ENCODE peak calls at places on chromosomes 1 and 21, in nine cellular contexts. T, M, F, J, Z, X, K, W and A are unnamed samples.
A peak's percentile ranks its signal among the peaks of the same experiment; 100 is the strongest.

GRCh38 chr21:41186763-41187536 is 19.0 kb downstream of the BACE2 start:
- DNase-seq in M (no peak), X (no peak), J (no peak), F (no peak), K (no peak), Z (no peak), T (no peak), W (no peak), A (no peak)

GRCh38 chr1:36126005-36126716 is 1.1 kb upstream of the COL8A2 start:
- DNase-seq in J (no peak), F (no peak), Z (no peak), M (no peak), W (no peak), K (no peak), X (no peak), T (no peak), A (no peak)

GRCh38 chr1:31101147-31101502 is 35.6 kb upstream of the PUM1 start:
- DNase-seq in F (peak; percentile 49), Z (no peak), W (peak; percentile 89), M (peak; percentile 80), J (no peak), K (peak; percentile 79), T (no peak), X (no peak), A (peak; percentile 72)

GRCh38 chr1:201264072-201264471 is 19.2 kb upstream of the PKP1 start:
- DNase-seq in Z (no peak), K (no peak), T (no peak), W (no peak), M (no peak), F (no peak), J (no peak), X (no peak), A (no peak)

GRCh38 chr1:117058810-117059209 is 1.3 kb upstream of the TTF2 start:
- DNase-seq in Z (no peak), X (no peak), W (no peak), K (no peak), J (no peak), T (no peak), F (no peak), M (no peak), A (no peak)

GRCh38 chr1:114694540-114695310 is 621 bp downstream of the AMPD1 start:
- DNase-seq in W (no peak), T (no peak), Z (no peak), X (no peak), F (no peak), M (no peak), K (no peak), J (no peak), A (no peak)

GRCh38 chr1:67489643-67490042 is 59.4 kb upstream of the SERBP1 start:
- DNase-seq in K (peak; percentile 8), Z (no peak), T (no peak), J (peak; percentile 30), W (no peak), M (peak; percentile 36), X (peak; percentile 11), F (peak; percentile 16), A (peak; percentile 33)

GRCh38 chr1:115062542-115063004 is 26.7 kb downstream of the TSPAN2 start:
- DNase-seq in T (peak; percentile 25), J (no peak), X (peak; percentile 54), Z (peak; percentile 42), F (no peak), K (peak; percentile 25), W (no peak), M (peak; percentile 16), A (no peak)

GRCh38 chr1:118963456-118964430 is 24.4 kb downstream of the TBX15 start:
- DNase-seq in X (no peak), M (peak; percentile 76), W (peak; percentile 81), F (peak; percentile 99), K (peak; percentile 97), T (no peak), J (no peak), Z (no peak), A (peak; percentile 79)

GRCh38 chr21:41707231-41707988 is 59.4 kb downstream of the RIPK4 start:
- DNase-seq in J (no peak), K (peak; percentile 21), X (peak; percentile 36), M (no peak), T (no peak), W (no peak), Z (no peak), F (no peak), A (no peak)

GRCh38 chr1:41504126-41505035 is 19.9 kb upstream of the EDN2 start:
- DNase-seq in X (no peak), M (peak; percentile 39), Z (no peak), K (peak; percentile 52), J (peak; percentile 53), T (no peak), W (no peak), F (peak; percentile 65), A (peak; percentile 40)

GRCh38 chr1:186564558-186564957 is 103.6 kb upstream of the PDC start:
- DNase-seq in T (no peak), M (peak; percentile 18), J (no peak), F (peak; percentile 15), X (no peak), Z (no peak), K (peak; percentile 21), W (no peak), A (peak; percentile 39)

GRCh38 chr1:241081473-241081872 is 275.5 kb downstream of the RGS7 start:
- DNase-seq in J (no peak), F (peak; percentile 35), M (no peak), T (no peak), Z (no peak), X (no peak), K (peak; percentile 3), W (no peak), A (peak; percentile 0)

GRCh38 chr1:243483084-243483845 is 227.4 kb downstream of the SDCCAG8 start:
- DNase-seq in T (no peak), W (peak; percentile 73), F (no peak), J (peak; percentile 43), M (no peak), Z (no peak), X (no peak), K (no peak), A (no peak)

GRCh38 chr1:206557636-206558473 is 50.5 kb downstream of the RASSF5 start:
- DNase-seq in T (no peak), J (no peak), M (no peak), X (peak; percentile 42), K (no peak), W (no peak), F (no peak), Z (no peak), A (no peak)

GRCh38 chr1:102098536-102098935 is 101.8 kb upstream of the OLFM3 start:
- DNase-seq in T (no peak), K (no peak), F (no peak), W (no peak), Z (no peak), J (no peak), X (no peak), M (no peak), A (no peak)

GRCh38 chr1:198681831-198682756 is 43.3 kb downstream of the PTPRC start:
- DNase-seq in F (peak; percentile 86), K (peak; percentile 96), T (peak; percentile 37), X (peak; percentile 80), W (peak; percentile 61), Z (no peak), M (peak; percentile 95), J (no peak), A (peak; percentile 95)
- H3K4me3 ChIP-seq in F (no peak overlapping the region), K (no peak overlapping the region), T (no peak overlapping the region), X (no peak overlapping the region), W (no peak overlapping the region), Z (no peak overlapping the region), M (peak overlapping the region; percentile 5), J (no peak overlapping the region), A (peak overlapping the region; percentile 23)

GRCh38 chr1:83704350-83704749 is 294.6 kb downstream of the TTLL7 start:
- DNase-seq in J (no peak), Z (no peak), T (no peak), W (no peak), F (no peak), K (no peak), X (no peak), M (no peak), A (no peak)
- TF ChIP-seq CTCF in J (no peak), Z (no peak), T (no peak), W (no peak), F (no peak), K (no peak), X (no peak), M (no peak), A (no peak)

GRCh38 chr1:58152709-58153108 is 393.8 kb downstream of the OMA1 start:
- DNase-seq in W (peak; percentile 48), J (no peak), F (no peak), X (no peak), M (no peak), Z (no peak), K (no peak), T (no peak), A (no peak)

GRCh38 chr1:58143972-58144752 is 402.4 kb downstream of the OMA1 start:
- DNase-seq in X (no peak), T (no peak), M (no peak), K (no peak), F (no peak), W (no peak), J (no peak), Z (no peak), A (no peak)

GRCh38 chr1:58154256-58154655 is 392.3 kb downstream of the OMA1 start:
- DNase-seq in F (no peak), K (no peak), J (no peak), T (no peak), Z (no peak), W (no peak), X (no peak), M (no peak), A (no peak)

DNA sequence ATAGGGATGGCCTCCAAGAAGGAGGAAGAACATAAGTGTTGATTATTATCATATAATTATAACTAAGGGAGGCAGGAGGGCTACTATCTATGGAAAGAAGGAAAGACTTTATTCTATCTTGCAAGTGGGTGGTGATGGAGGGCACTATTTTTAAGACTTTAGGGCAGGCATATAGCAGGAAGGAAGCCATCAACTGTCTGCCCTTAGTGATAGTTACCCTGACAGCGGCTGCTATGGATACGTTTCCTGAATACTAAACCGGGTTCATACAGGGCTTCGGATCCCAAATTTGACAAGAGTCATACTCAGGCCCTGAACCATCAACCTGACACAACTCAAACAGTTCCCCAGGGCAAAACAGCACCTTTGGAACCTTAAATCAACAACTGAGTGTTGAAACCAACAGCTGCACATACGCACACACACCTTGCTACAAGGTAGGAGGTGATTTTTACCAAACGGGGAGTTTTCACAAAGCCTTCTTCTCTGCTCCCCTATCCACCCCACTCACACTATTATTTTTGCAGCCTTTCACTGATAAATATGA is 397.2 kb downstream of the OMA1 start:
- DNase-seq in Z (no peak), W (peak; percentile 55), F (no peak), T (no peak), M (no peak), K (no peak), X (no peak), J (no peak), A (no peak)
- H3K4me3 ChIP-seq in Z (no peak overlapping the region), W (no peak overlapping the region), F (no peak overlapping the region), T (no peak overlapping the region), M (no peak overlapping the region), K (no peak overlapping the region), X (no peak overlapping the region), J (no peak overlapping the region), A (no peak overlapping the region)

DNA sequence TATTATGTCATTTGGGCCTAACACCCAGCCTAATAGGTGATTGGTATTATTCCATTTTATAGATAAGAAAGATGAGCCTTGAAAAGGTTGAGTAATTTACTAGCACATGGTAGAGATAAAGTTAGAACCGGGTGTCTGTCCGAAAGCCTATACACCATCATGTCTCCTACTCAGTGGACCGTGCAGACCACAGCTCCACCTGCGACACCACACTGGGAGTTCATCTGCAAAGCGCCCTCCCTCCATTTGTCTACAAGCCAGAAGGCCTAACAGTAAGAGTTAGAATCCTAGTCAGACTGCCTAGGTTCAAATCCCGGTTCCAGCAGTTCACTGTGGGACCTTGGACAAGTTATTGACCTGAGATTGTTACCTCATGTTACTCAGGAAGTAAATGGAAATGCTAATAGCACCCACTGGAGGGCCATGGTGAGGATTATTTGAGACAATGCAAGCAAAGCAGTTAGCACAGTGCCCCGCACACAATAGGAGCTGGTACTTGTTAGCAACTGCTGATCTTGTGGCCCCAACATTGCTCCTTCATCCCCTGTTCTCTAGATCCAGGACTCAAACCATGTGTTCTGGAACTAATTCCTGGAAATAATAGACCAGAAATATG is 20.5 kb downstream of the ARMH1 start:
- DNase-seq in J (no peak), K (no peak), T (no peak), X (no peak), M (no peak), F (no peak), Z (no peak), W (no peak), A (no peak)
- TF ChIP-seq CTCF in J (no peak), K (no peak), T (no peak), X (no peak), M (no peak), F (no peak), Z (no peak), W (no peak), A (no peak)